ENCODE peak calls at places on chromosomes 12 and 14, in six cellular contexts. One of them, this sample, is unnamed. For H3K9me3, the result is how much of the 10 kb centered on the place peaks cover.

GRCh38 chr14:100221419-100222218 is 17.3 kb upstream of the YY1 start:
- DNase-seq in tibial nerve: peak
- DNase-seq in Caco-2: peak
- DNase-seq in tibial artery: no peak
- DNase-seq in upper lobe of left lung: peak
- DNase-seq in cardiac muscle cell: peak
- DNase-seq in this sample: peak

GRCh38 chr12:27253347-27253746 is 9.3 kb downstream of the STK38L start:
- DNase-seq in tibial nerve: no peak
- DNase-seq in Caco-2: no peak
- DNase-seq in tibial artery: no peak
- DNase-seq in upper lobe of left lung: no peak
- DNase-seq in cardiac muscle cell: no peak
- DNase-seq in this sample: no peak

GRCh38 chr12:110266381-110266909 is 14.6 kb upstream of the ATP2A2 start:
- DNase-seq in tibial nerve: no peak
- DNase-seq in Caco-2: no peak
- DNase-seq in tibial artery: no peak
- DNase-seq in upper lobe of left lung: no peak
- DNase-seq in cardiac muscle cell: no peak
- DNase-seq in this sample: no peak

GRCh38 chr14:36874396-36875138 is 212.9 kb downstream of the PAX9 start:
- DNase-seq in tibial nerve: no peak
- DNase-seq in Caco-2: no peak
- DNase-seq in tibial artery: no peak
- DNase-seq in upper lobe of left lung: no peak
- DNase-seq in cardiac muscle cell: no peak
- DNase-seq in this sample: no peak

GRCh38 chr14:72094844-72095582 is 162.8 kb downstream of the RGS6 start:
- DNase-seq in tibial nerve: no peak
- DNase-seq in Caco-2: no peak
- DNase-seq in tibial artery: no peak
- DNase-seq in upper lobe of left lung: no peak
- DNase-seq in cardiac muscle cell: no peak
- DNase-seq in this sample: no peak

GRCh38 chr12:40959041-40959440 is 229.1 kb upstream of the PDZRN4 start:
- DNase-seq in tibial nerve: no peak
- DNase-seq in Caco-2: no peak
- DNase-seq in tibial artery: no peak
- DNase-seq in upper lobe of left lung: no peak
- DNase-seq in cardiac muscle cell: no peak
- DNase-seq in this sample: no peak

GRCh38 chr12:1525858-1526257 is 68.5 kb downstream of the FBXL14 start:
- DNase-seq in tibial nerve: no peak
- DNase-seq in Caco-2: no peak
- DNase-seq in tibial artery: peak
- DNase-seq in upper lobe of left lung: no peak
- DNase-seq in cardiac muscle cell: no peak
- DNase-seq in this sample: no peak

GRCh38 chr12:93502802-93503623 is 35.7 kb downstream of the MRPL42 start:
- DNase-seq in tibial nerve: peak
- DNase-seq in Caco-2: peak
- DNase-seq in tibial artery: no peak
- DNase-seq in upper lobe of left lung: peak
- DNase-seq in cardiac muscle cell: peak
- DNase-seq in this sample: peak

GRCh38 chr14:75968461-75968860 is 13.3 kb downstream of the TGFB3 start:
- DNase-seq in tibial nerve: peak
- DNase-seq in Caco-2: no peak
- DNase-seq in tibial artery: peak
- DNase-seq in upper lobe of left lung: no peak
- DNase-seq in cardiac muscle cell: no peak
- DNase-seq in this sample: no peak

GRCh38 chr14:66443158-66443695 is 42.9 kb upstream of the CCDC196 start:
- DNase-seq in tibial nerve: no peak
- DNase-seq in Caco-2: no peak
- DNase-seq in tibial artery: no peak
- DNase-seq in upper lobe of left lung: no peak
- DNase-seq in cardiac muscle cell: no peak
- DNase-seq in this sample: no peak

GRCh38 chr14:66440806-66441205 is 45.4 kb upstream of the CCDC196 start:
- DNase-seq in tibial nerve: no peak
- DNase-seq in Caco-2: no peak
- DNase-seq in tibial artery: no peak
- DNase-seq in upper lobe of left lung: no peak
- DNase-seq in cardiac muscle cell: no peak
- DNase-seq in this sample: no peak

GRCh38 chr14:66444271-66444987 is 41.7 kb upstream of the CCDC196 start:
- DNase-seq in tibial nerve: no peak
- DNase-seq in Caco-2: no peak
- DNase-seq in tibial artery: no peak
- DNase-seq in upper lobe of left lung: no peak
- DNase-seq in cardiac muscle cell: no peak
- DNase-seq in this sample: no peak

GRCh38 chr14:66443785-66444184 is 42.4 kb upstream of the CCDC196 start:
- DNase-seq in tibial nerve: no peak
- DNase-seq in Caco-2: no peak
- DNase-seq in tibial artery: no peak
- DNase-seq in upper lobe of left lung: no peak
- DNase-seq in cardiac muscle cell: no peak
- DNase-seq in this sample: no peak
- H3K9me3 ChIP-seq in tibial nerve: under half
- H3K9me3 ChIP-seq in Caco-2: under half
- H3K9me3 ChIP-seq in tibial artery: under half
- H3K9me3 ChIP-seq in upper lobe of left lung: under half
- H3K9me3 ChIP-seq in cardiac muscle cell: under half
- H3K9me3 ChIP-seq in this sample: under half

DNA sequence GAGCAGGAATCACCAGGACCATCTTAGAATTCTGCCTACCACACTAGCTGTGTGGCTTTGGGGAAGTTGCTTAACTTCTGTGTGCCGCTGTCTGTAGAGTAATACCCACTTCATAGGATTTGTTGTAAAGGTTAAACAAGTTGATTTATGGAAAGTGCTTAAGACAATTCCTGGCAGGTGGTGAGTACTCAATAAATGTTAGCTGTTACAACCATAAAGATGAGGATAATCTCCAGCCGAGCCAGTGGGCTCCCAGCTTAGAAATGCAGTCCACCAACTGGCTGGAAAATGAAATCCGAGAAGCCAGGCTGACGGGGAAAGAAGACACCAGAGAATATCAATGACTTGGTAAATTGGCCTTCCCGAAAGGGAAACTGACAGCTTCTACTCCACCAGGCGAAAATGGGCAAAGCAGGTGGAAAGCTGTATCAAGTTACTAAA is 173.5 kb downstream of the CHST11 start:
- DNase-seq in tibial nerve: no peak
- DNase-seq in Caco-2: no peak
- DNase-seq in tibial artery: no peak
- DNase-seq in upper lobe of left lung: no peak
- DNase-seq in cardiac muscle cell: no peak
- DNase-seq in this sample: no peak
- H3K4me3 ChIP-seq in tibial nerve: no peak
- H3K4me3 ChIP-seq in Caco-2: no peak
- H3K4me3 ChIP-seq in tibial artery: no peak
- H3K4me3 ChIP-seq in upper lobe of left lung: no peak
- H3K4me3 ChIP-seq in cardiac muscle cell: no peak
- H3K4me3 ChIP-seq in this sample: no peak

DNA sequence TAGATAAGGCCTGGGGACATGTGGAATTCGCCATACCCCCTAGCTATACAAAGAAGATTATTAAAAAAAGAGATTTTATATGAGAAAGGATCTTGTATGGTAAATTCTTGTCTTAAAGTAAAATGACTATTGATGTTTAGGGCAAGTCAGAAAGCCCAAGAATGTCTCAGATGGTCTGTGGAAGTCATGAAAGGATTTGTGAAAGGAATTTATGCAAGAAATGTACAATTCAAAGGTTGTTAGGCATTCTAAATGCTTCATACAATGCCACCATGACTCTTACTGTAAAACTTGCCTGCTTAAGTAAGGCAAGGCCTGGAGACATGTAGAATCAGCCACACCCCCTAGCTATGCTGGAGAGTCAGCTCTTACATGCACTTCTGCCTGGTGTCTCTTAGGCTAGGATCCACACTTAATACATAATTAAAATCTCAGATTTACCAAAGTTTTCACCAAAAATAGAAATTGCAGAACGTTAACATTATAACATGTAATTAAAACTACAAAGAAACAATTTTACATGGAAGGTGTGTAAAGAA is 8.9 kb upstream of the ETNK1 start:
- DNase-seq in tibial nerve: no peak
- DNase-seq in Caco-2: no peak
- DNase-seq in tibial artery: no peak
- DNase-seq in upper lobe of left lung: no peak
- DNase-seq in cardiac muscle cell: no peak
- DNase-seq in this sample: no peak
- H3K9me3 ChIP-seq in tibial nerve: under half
- H3K9me3 ChIP-seq in Caco-2: under half
- H3K9me3 ChIP-seq in tibial artery: under half
- H3K9me3 ChIP-seq in upper lobe of left lung: under half
- H3K9me3 ChIP-seq in cardiac muscle cell: under half
- H3K9me3 ChIP-seq in this sample: under half

DNA sequence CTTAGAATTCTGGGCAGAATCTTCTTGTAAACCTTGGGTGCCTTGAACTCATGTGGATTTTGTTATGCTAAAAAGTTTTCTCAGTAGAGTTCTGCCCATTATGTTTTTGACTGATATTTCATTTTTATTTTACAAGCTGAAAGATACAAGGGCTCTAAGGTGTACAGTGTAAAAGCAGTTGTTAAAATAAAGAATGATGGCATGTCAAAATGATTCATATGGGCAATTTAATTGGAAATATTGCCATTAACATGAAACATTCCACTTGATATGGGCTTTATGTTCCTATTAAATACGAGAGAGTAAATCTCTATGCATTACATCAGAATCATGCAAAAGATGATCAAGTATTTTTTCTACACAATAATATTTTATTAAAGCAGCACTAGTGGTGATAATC is 295.1 kb upstream of the ATP2B1 start:
- DNase-seq in tibial nerve: no peak
- DNase-seq in Caco-2: no peak
- DNase-seq in tibial artery: no peak
- DNase-seq in upper lobe of left lung: no peak
- DNase-seq in cardiac muscle cell: no peak
- DNase-seq in this sample: no peak
- H3K4me3 ChIP-seq in tibial nerve: no peak
- H3K4me3 ChIP-seq in Caco-2: no peak
- H3K4me3 ChIP-seq in tibial artery: no peak
- H3K4me3 ChIP-seq in upper lobe of left lung: no peak
- H3K4me3 ChIP-seq in cardiac muscle cell: no peak
- H3K4me3 ChIP-seq in this sample: no peak

This sample was measured in CD8-positive, alpha-beta T cell.